ENCODE peak calls at places on chromosomes 12 and 14, in nine cellular contexts. T is neural progenitor cell, J is fibroblast of lung, K is PC-3, D is mucosa of descending colon, W is bronchial epithelial cell, U is tibial artery, V is fibroblast of mammary gland, P is DND-41. R is an unnamed sample.

GRCh38 chr12:106767954-106768501 is 6.5 kb upstream of the RIC8B start:
- DNase-seq in J (peak), T (peak), D (no peak), U (no peak), W (no peak), V (peak), P (no peak), K (no peak), R (peak)

GRCh38 chr12:21650997-21651396 is 6.6 kb downstream of the LDHB start:
- DNase-seq in P (no peak), D (no peak), W (no peak), T (no peak), J (no peak), U (no peak), V (no peak), K (no peak), R (no peak)

GRCh38 chr14:38366374-38366773 is 110.5 kb upstream of the CLEC14A start:
- DNase-seq in V (peak), D (no peak), U (no peak), K (peak), J (peak), W (no peak), P (no peak), T (no peak), R (peak)

GRCh38 chr14:63273717-63274673 is 44.7 kb downstream of the GPHB5 start:
- DNase-seq in D (no peak), K (no peak), J (no peak), T (no peak), V (peak), P (no peak), U (no peak), W (no peak), R (no peak)

GRCh38 chr12:116601524-116601923 is 42.3 kb downstream of the MAP1LC3B2 start:
- DNase-seq in W (peak), U (no peak), J (peak), P (no peak), V (peak), T (no peak), D (no peak), K (peak), R (peak)

GRCh38 chr12:65902504-65902903 is 78.2 kb downstream of the HMGA2 start:
- DNase-seq in J (peak), W (peak), T (no peak), D (no peak), U (no peak), V (peak), K (no peak), P (no peak), R (peak)

GRCh38 chr12:117857632-117858274 is 111.0 kb downstream of the KSR2 start:
- DNase-seq in U (no peak), T (peak), K (peak), P (peak), J (peak), V (peak), W (peak), D (peak), R (peak)

GRCh38 chr14:56581041-56581727 is 1.6 kb downstream of the TMEM260 start:
- DNase-seq in V (no peak), J (no peak), W (no peak), P (no peak), T (no peak), K (no peak), D (no peak), U (no peak), R (no peak)

GRCh38 chr12:53217049-53217929 is 10.2 kb upstream of the ITGB7 start:
- DNase-seq in V (peak), P (no peak), D (peak), T (peak), W (peak), J (no peak), U (no peak), K (peak), R (peak)

GRCh38 chr12:88057994-88058718 is 29.0 kb upstream of the C12orf50 start:
- DNase-seq in K (no peak), V (peak), P (no peak), U (no peak), T (no peak), J (no peak), W (peak), D (no peak), R (peak)

GRCh38 chr12:121638298-121639202 is 12.2 kb downstream of the ORAI1 start:
- DNase-seq in W (no peak), T (no peak), U (no peak), D (no peak), P (no peak), K (no peak), V (no peak), J (no peak), R (no peak)

GRCh38 chr12:130357241-130357640 is 19.6 kb downstream of the PIWIL1 start:
- DNase-seq in W (peak), J (no peak), K (no peak), T (no peak), D (no peak), P (no peak), U (no peak), V (no peak), R (no peak)

GRCh38 chr12:126554599-126554998 is 1489.4 kb downstream of the AACS start:
- DNase-seq in D (no peak), P (no peak), V (no peak), J (no peak), U (no peak), T (no peak), K (no peak), W (no peak), R (no peak)

GRCh38 chr12:126557659-126558058 is 1492.4 kb downstream of the AACS start:
- DNase-seq in J (no peak), T (no peak), D (no peak), K (no peak), W (no peak), P (no peak), U (no peak), V (no peak), R (no peak)

GRCh38 chr12:126547905-126548304 is 1482.7 kb downstream of the AACS start:
- DNase-seq in W (no peak), V (no peak), P (no peak), J (peak), D (no peak), K (no peak), T (peak), U (no peak), R (no peak)

DNA sequence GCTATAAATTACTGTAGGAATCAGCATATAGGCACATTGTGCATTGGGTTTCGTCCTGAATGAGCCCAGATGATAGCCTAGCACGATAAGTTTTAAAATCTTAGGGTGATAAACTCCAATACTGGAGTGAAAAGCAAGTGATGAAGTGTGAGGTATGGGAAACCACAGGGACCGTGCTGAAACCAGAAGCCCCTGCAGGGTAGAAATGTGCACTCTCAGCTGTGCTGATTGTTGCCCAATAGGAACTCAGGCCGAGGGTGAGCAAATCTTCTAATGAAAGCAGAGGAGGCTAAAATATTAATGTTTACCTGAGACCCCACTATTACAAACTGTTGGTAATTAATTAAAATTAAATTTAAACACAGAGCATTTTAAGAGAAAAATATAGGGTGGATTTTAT is 1486.6 kb downstream of the AACS start:
- DNase-seq in K (no peak), J (no peak), V (no peak), D (no peak), W (no peak), U (no peak), P (no peak), T (no peak), R (no peak)
- H3K4me3 ChIP-seq in K (no peak), J (no peak), V (no peak), D (no peak), W (no peak), U (no peak), P (no peak), T (no peak), R (no peak)

GRCh38 chr14:69259531-69260245 is at the start of gene GALNT16:
- DNase-seq in J (peak), U (no peak), T (peak), K (no peak), V (no peak), D (peak), P (no peak), W (no peak), R (peak)
- TF ChIP-seq CTCF in J (peak), U (peak), T (peak), K (peak), V (no peak), D (no peak), P (no peak), W (peak), R (no peak)

GRCh38 chr12:92075425-92075891 is 70.2 kb downstream of the BTG1 start:
- DNase-seq in P (no peak), T (peak), U (no peak), W (no peak), K (no peak), D (no peak), V (peak), J (peak), R (peak)
- H3K4me3 ChIP-seq in P (no peak), T (no peak), U (no peak), W (no peak), K (no peak), D (no peak), V (no peak), J (no peak), R (no peak)

GRCh38 chr14:93115920-93116675 is at the start of gene ITPK1:
- DNase-seq in P (peak), K (peak), W (peak), D (peak), U (peak), V (peak), T (peak), J (peak), R (peak)
- TF ChIP-seq CTCF in P (peak), K (no peak), W (peak), D (peak), U (no peak), V (no peak), T (peak), J (peak), R (peak)